ENCODE peak calls at places on chromosome 19, in four cellular contexts. One of them, this sample, is unnamed.

GRCh38 chr19:39736088-39736487 is 1.7 kb downstream of the CLC start:
- DNase-seq in NCI-H774: no peak
- DNase-seq in iPS-NIHi11: no peak
- DNase-seq in stimulated activated CD4-positive, alpha-beta T cell treated with anti-CD3 and anti-CD28 coated beads, Interleukin-4, amount 100 ng/mL, for 48 hours: no peak
- DNase-seq in this sample: no peak

GRCh38 chr19:28847468-28847867 is 365.5 kb downstream of the UQCRFS1 start:
- DNase-seq in NCI-H774: no peak
- DNase-seq in iPS-NIHi11: no peak
- DNase-seq in stimulated activated CD4-positive, alpha-beta T cell treated with anti-CD3 and anti-CD28 coated beads, Interleukin-4, amount 100 ng/mL, for 48 hours: no peak
- DNase-seq in this sample: no peak

GRCh38 chr19:46955114-46955812 is 64.4 kb upstream of the NPAS1 start:
- DNase-seq in NCI-H774: no peak
- DNase-seq in iPS-NIHi11: no peak
- DNase-seq in stimulated activated CD4-positive, alpha-beta T cell treated with anti-CD3 and anti-CD28 coated beads, Interleukin-4, amount 100 ng/mL, for 48 hours: no peak
- DNase-seq in this sample: no peak

GRCh38 chr19:32318884-32319520 is 26.4 kb upstream of the ZNF507 start:
- DNase-seq in NCI-H774: no peak
- DNase-seq in iPS-NIHi11: peak
- DNase-seq in stimulated activated CD4-positive, alpha-beta T cell treated with anti-CD3 and anti-CD28 coated beads, Interleukin-4, amount 100 ng/mL, for 48 hours: no peak
- DNase-seq in this sample: peak

GRCh38 chr19:35300340-35300649 is 8.3 kb downstream of the MAG start:
- DNase-seq in NCI-H774: no peak
- DNase-seq in iPS-NIHi11: no peak
- DNase-seq in stimulated activated CD4-positive, alpha-beta T cell treated with anti-CD3 and anti-CD28 coated beads, Interleukin-4, amount 100 ng/mL, for 48 hours: no peak
- DNase-seq in this sample: no peak

GRCh38 chr19:15195381-15195964 is 5.3 kb downstream of the NOTCH3 start:
- DNase-seq in NCI-H774: peak
- DNase-seq in iPS-NIHi11: peak
- DNase-seq in stimulated activated CD4-positive, alpha-beta T cell treated with anti-CD3 and anti-CD28 coated beads, Interleukin-4, amount 100 ng/mL, for 48 hours: no peak
- DNase-seq in this sample: peak

GRCh38 chr19:45976180-45976579 is 2.5 kb upstream of the NOVA2 start:
- DNase-seq in NCI-H774: no peak
- DNase-seq in iPS-NIHi11: no peak
- DNase-seq in stimulated activated CD4-positive, alpha-beta T cell treated with anti-CD3 and anti-CD28 coated beads, Interleukin-4, amount 100 ng/mL, for 48 hours: no peak
- DNase-seq in this sample: no peak

GRCh38 chr19:15810335-15810734 is 5.1 kb downstream of the OR10H1 start:
- DNase-seq in NCI-H774: no peak
- DNase-seq in iPS-NIHi11: no peak
- DNase-seq in stimulated activated CD4-positive, alpha-beta T cell treated with anti-CD3 and anti-CD28 coated beads, Interleukin-4, amount 100 ng/mL, for 48 hours: no peak
- DNase-seq in this sample: no peak

GRCh38 chr19:5074830-5075394 is 106.0 kb downstream of the KDM4B start:
- DNase-seq in NCI-H774: no peak
- DNase-seq in iPS-NIHi11: no peak
- DNase-seq in stimulated activated CD4-positive, alpha-beta T cell treated with anti-CD3 and anti-CD28 coated beads, Interleukin-4, amount 100 ng/mL, for 48 hours: no peak
- DNase-seq in this sample: no peak

GRCh38 chr19:45569619-45570421 is 14.8 kb downstream of the OPA3 start:
- DNase-seq in NCI-H774: no peak
- DNase-seq in iPS-NIHi11: peak
- DNase-seq in stimulated activated CD4-positive, alpha-beta T cell treated with anti-CD3 and anti-CD28 coated beads, Interleukin-4, amount 100 ng/mL, for 48 hours: peak
- DNase-seq in this sample: peak

GRCh38 chr19:13906525-13906904 is 514 bp downstream of the CC2D1A start:
- DNase-seq in NCI-H774: no peak
- DNase-seq in iPS-NIHi11: no peak
- DNase-seq in stimulated activated CD4-positive, alpha-beta T cell treated with anti-CD3 and anti-CD28 coated beads, Interleukin-4, amount 100 ng/mL, for 48 hours: no peak
- DNase-seq in this sample: no peak

GRCh38 chr19:28736528-28736927 is 476.4 kb downstream of the UQCRFS1 start:
- DNase-seq in NCI-H774: no peak
- DNase-seq in iPS-NIHi11: no peak
- DNase-seq in stimulated activated CD4-positive, alpha-beta T cell treated with anti-CD3 and anti-CD28 coated beads, Interleukin-4, amount 100 ng/mL, for 48 hours: no peak
- DNase-seq in this sample: no peak

GRCh38 chr19:47018923-47019322 is 714 bp upstream of the NPAS1 start:
- DNase-seq in NCI-H774: no peak
- DNase-seq in iPS-NIHi11: no peak
- DNase-seq in stimulated activated CD4-positive, alpha-beta T cell treated with anti-CD3 and anti-CD28 coated beads, Interleukin-4, amount 100 ng/mL, for 48 hours: no peak
- DNase-seq in this sample: no peak

GRCh38 chr19:12907166-12907565 is 11.9 kb downstream of the SYCE2 start:
- DNase-seq in NCI-H774: no peak
- DNase-seq in iPS-NIHi11: no peak
- DNase-seq in stimulated activated CD4-positive, alpha-beta T cell treated with anti-CD3 and anti-CD28 coated beads, Interleukin-4, amount 100 ng/mL, for 48 hours: no peak
- DNase-seq in this sample: no peak

GRCh38 chr19:46878613-46879375 is 18.0 kb downstream of the ARHGAP35 start:
- DNase-seq in NCI-H774: no peak
- DNase-seq in iPS-NIHi11: no peak
- DNase-seq in stimulated activated CD4-positive, alpha-beta T cell treated with anti-CD3 and anti-CD28 coated beads, Interleukin-4, amount 100 ng/mL, for 48 hours: no peak
- DNase-seq in this sample: no peak

GRCh38 chr19:2015611-2015950 is at the start of gene BTBD2:
- DNase-seq in NCI-H774: peak
- DNase-seq in iPS-NIHi11: no peak
- DNase-seq in stimulated activated CD4-positive, alpha-beta T cell treated with anti-CD3 and anti-CD28 coated beads, Interleukin-4, amount 100 ng/mL, for 48 hours: peak
- DNase-seq in this sample: no peak

GRCh38 chr19:43651758-43652545 is 12.3 kb upstream of the CADM4 start:
- DNase-seq in NCI-H774: peak
- DNase-seq in iPS-NIHi11: peak
- DNase-seq in stimulated activated CD4-positive, alpha-beta T cell treated with anti-CD3 and anti-CD28 coated beads, Interleukin-4, amount 100 ng/mL, for 48 hours: no peak
- DNase-seq in this sample: peak

GRCh38 chr19:44141191-44142013 is at the start of gene ZNF234:
- DNase-seq in NCI-H774: peak
- DNase-seq in iPS-NIHi11: peak
- DNase-seq in stimulated activated CD4-positive, alpha-beta T cell treated with anti-CD3 and anti-CD28 coated beads, Interleukin-4, amount 100 ng/mL, for 48 hours: peak
- DNase-seq in this sample: peak

GRCh38 chr19:33580645-33581037 is 41.1 kb upstream of the CHST8 start:
- DNase-seq in NCI-H774: peak
- DNase-seq in iPS-NIHi11: no peak
- DNase-seq in stimulated activated CD4-positive, alpha-beta T cell treated with anti-CD3 and anti-CD28 coated beads, Interleukin-4, amount 100 ng/mL, for 48 hours: no peak
- DNase-seq in this sample: no peak

GRCh38 chr19:12730054-12730453 is 4.4 kb downstream of the TRIR start:
- DNase-seq in NCI-H774: no peak
- DNase-seq in iPS-NIHi11: no peak
- DNase-seq in stimulated activated CD4-positive, alpha-beta T cell treated with anti-CD3 and anti-CD28 coated beads, Interleukin-4, amount 100 ng/mL, for 48 hours: no peak
- DNase-seq in this sample: no peak

GRCh38 chr19:14530005-14530348 is 583 bp downstream of the TECR start:
- DNase-seq in NCI-H774: no peak
- DNase-seq in iPS-NIHi11: no peak
- DNase-seq in stimulated activated CD4-positive, alpha-beta T cell treated with anti-CD3 and anti-CD28 coated beads, Interleukin-4, amount 100 ng/mL, for 48 hours: no peak
- DNase-seq in this sample: no peak

GRCh38 chr19:4123615-4124568 is at the start of gene MAP2K2:
- DNase-seq in NCI-H774: peak
- DNase-seq in iPS-NIHi11: peak
- DNase-seq in stimulated activated CD4-positive, alpha-beta T cell treated with anti-CD3 and anti-CD28 coated beads, Interleukin-4, amount 100 ng/mL, for 48 hours: peak
- DNase-seq in this sample: peak

GRCh38 chr19:10503002-10503789 is at the start of gene KEAP1:
- DNase-seq in NCI-H774: peak
- DNase-seq in iPS-NIHi11: peak
- DNase-seq in stimulated activated CD4-positive, alpha-beta T cell treated with anti-CD3 and anti-CD28 coated beads, Interleukin-4, amount 100 ng/mL, for 48 hours: peak
- DNase-seq in this sample: peak

GRCh38 chr19:43768273-43769050 is 12.3 kb downstream of the KCNN4 start:
- DNase-seq in NCI-H774: no peak
- DNase-seq in iPS-NIHi11: no peak
- DNase-seq in stimulated activated CD4-positive, alpha-beta T cell treated with anti-CD3 and anti-CD28 coated beads, Interleukin-4, amount 100 ng/mL, for 48 hours: no peak
- DNase-seq in this sample: no peak

GRCh38 chr19:47609885-47610545 is 1.1 kb downstream of the BICRA start:
- DNase-seq in NCI-H774: no peak
- DNase-seq in iPS-NIHi11: no peak
- DNase-seq in stimulated activated CD4-positive, alpha-beta T cell treated with anti-CD3 and anti-CD28 coated beads, Interleukin-4, amount 100 ng/mL, for 48 hours: peak
- DNase-seq in this sample: peak

GRCh38 chr19:29878973-29879654 is 62.9 kb upstream of the URI1 start:
- DNase-seq in NCI-H774: peak
- DNase-seq in iPS-NIHi11: peak
- DNase-seq in stimulated activated CD4-positive, alpha-beta T cell treated with anti-CD3 and anti-CD28 coated beads, Interleukin-4, amount 100 ng/mL, for 48 hours: no peak
- DNase-seq in this sample: peak

GRCh38 chr19:49103331-49104085 is 10.7 kb upstream of the LIN7B start:
- DNase-seq in NCI-H774: no peak
- DNase-seq in iPS-NIHi11: no peak
- DNase-seq in stimulated activated CD4-positive, alpha-beta T cell treated with anti-CD3 and anti-CD28 coated beads, Interleukin-4, amount 100 ng/mL, for 48 hours: no peak
- DNase-seq in this sample: no peak

GRCh38 chr19:19049406-19049805 is 14.4 kb upstream of the SLC25A42 start:
- DNase-seq in NCI-H774: no peak
- DNase-seq in iPS-NIHi11: no peak
- DNase-seq in stimulated activated CD4-positive, alpha-beta T cell treated with anti-CD3 and anti-CD28 coated beads, Interleukin-4, amount 100 ng/mL, for 48 hours: no peak
- DNase-seq in this sample: no peak

GRCh38 chr19:41357746-41358145 is 4.0 kb upstream of the TGFB1 start:
- DNase-seq in NCI-H774: no peak
- DNase-seq in iPS-NIHi11: no peak
- DNase-seq in stimulated activated CD4-positive, alpha-beta T cell treated with anti-CD3 and anti-CD28 coated beads, Interleukin-4, amount 100 ng/mL, for 48 hours: no peak
- DNase-seq in this sample: no peak

GRCh38 chr19:45443462-45444317 is 20.0 kb upstream of the ERCC1 start:
- DNase-seq in NCI-H774: peak
- DNase-seq in iPS-NIHi11: peak
- DNase-seq in stimulated activated CD4-positive, alpha-beta T cell treated with anti-CD3 and anti-CD28 coated beads, Interleukin-4, amount 100 ng/mL, for 48 hours: no peak
- DNase-seq in this sample: peak

GRCh38 chr19:7869910-7870511 is 4.2 kb downstream of the PRR36 start:
- DNase-seq in NCI-H774: peak
- DNase-seq in iPS-NIHi11: no peak
- DNase-seq in stimulated activated CD4-positive, alpha-beta T cell treated with anti-CD3 and anti-CD28 coated beads, Interleukin-4, amount 100 ng/mL, for 48 hours: peak
- DNase-seq in this sample: peak

GRCh38 chr19:45403781-45404556 is 900 bp downstream of the PPP1R13L start:
- DNase-seq in NCI-H774: peak
- DNase-seq in iPS-NIHi11: peak
- DNase-seq in stimulated activated CD4-positive, alpha-beta T cell treated with anti-CD3 and anti-CD28 coated beads, Interleukin-4, amount 100 ng/mL, for 48 hours: peak
- DNase-seq in this sample: peak

GRCh38 chr19:7368456-7368855 is 19.7 kb downstream of the ARHGEF18 start:
- DNase-seq in NCI-H774: no peak
- DNase-seq in iPS-NIHi11: no peak
- DNase-seq in stimulated activated CD4-positive, alpha-beta T cell treated with anti-CD3 and anti-CD28 coated beads, Interleukin-4, amount 100 ng/mL, for 48 hours: no peak
- DNase-seq in this sample: no peak

GRCh38 chr19:23823952-23824389 is 65.3 kb upstream of the ZNF681 start:
- DNase-seq in NCI-H774: no peak
- DNase-seq in iPS-NIHi11: peak
- DNase-seq in stimulated activated CD4-positive, alpha-beta T cell treated with anti-CD3 and anti-CD28 coated beads, Interleukin-4, amount 100 ng/mL, for 48 hours: no peak
- DNase-seq in this sample: peak

GRCh38 chr19:3108775-3109174 is 14.6 kb downstream of the GNA11 start:
- DNase-seq in NCI-H774: peak
- DNase-seq in iPS-NIHi11: peak
- DNase-seq in stimulated activated CD4-positive, alpha-beta T cell treated with anti-CD3 and anti-CD28 coated beads, Interleukin-4, amount 100 ng/mL, for 48 hours: peak
- DNase-seq in this sample: peak

GRCh38 chr19:5738423-5738822 is 18.0 kb downstream of the CATSPERD start:
- DNase-seq in NCI-H774: no peak
- DNase-seq in iPS-NIHi11: no peak
- DNase-seq in stimulated activated CD4-positive, alpha-beta T cell treated with anti-CD3 and anti-CD28 coated beads, Interleukin-4, amount 100 ng/mL, for 48 hours: no peak
- DNase-seq in this sample: no peak

GRCh38 chr19:49677901-49678674 is 1.0 kb downstream of the PRMT1 start:
- DNase-seq in NCI-H774: peak
- DNase-seq in iPS-NIHi11: peak
- DNase-seq in stimulated activated CD4-positive, alpha-beta T cell treated with anti-CD3 and anti-CD28 coated beads, Interleukin-4, amount 100 ng/mL, for 48 hours: peak
- DNase-seq in this sample: peak

GRCh38 chr19:11481777-11482383 is 1.0 kb upstream of the ELAVL3 start:
- DNase-seq in NCI-H774: peak
- DNase-seq in iPS-NIHi11: peak
- DNase-seq in stimulated activated CD4-positive, alpha-beta T cell treated with anti-CD3 and anti-CD28 coated beads, Interleukin-4, amount 100 ng/mL, for 48 hours: peak
- DNase-seq in this sample: peak

This sample was measured in H9.